ENCODE peak calls at places on chromosomes 6 and 20, in four cellular contexts. S, I, C and U are unnamed samples.

GRCh38 chr6:145887969-145888368 is 73.4 kb upstream of the FBXO30 start:
- DNase-seq in S (peak), I (peak), C (no peak), U (peak)

GRCh38 chr6:11363881-11364576 is 131.6 kb upstream of the NEDD9 start:
- DNase-seq in S (no peak), I (no peak), C (no peak), U (no peak)

GRCh38 chr20:40728470-40728869 is 39.4 kb upstream of the MAFB start:
- DNase-seq in S (no peak), I (no peak), C (no peak), U (no peak)

GRCh38 chr6:87916446-87916845 is 131.2 kb upstream of the SPACA1 start:
- DNase-seq in S (no peak), I (no peak), C (no peak), U (no peak)

GRCh38 chr6:170423814-170424633 is 117.5 kb downstream of the FAM120B start:
- DNase-seq in S (no peak), I (no peak), C (no peak), U (no peak)

GRCh38 chr20:1331801-1332453 is 3.0 kb upstream of the SDCBP2 start:
- DNase-seq in S (no peak), I (no peak), C (no peak), U (no peak)

GRCh38 chr6:99099243-99099642 is 151.5 kb upstream of the FBXL4 start:
- DNase-seq in S (no peak), I (no peak), C (no peak), U (no peak)

GRCh38 chr6:167933290-167933689 is 64.2 kb upstream of the KIF25 start:
- DNase-seq in S (no peak), I (no peak), C (no peak), U (no peak)

GRCh38 chr6:75012018-75012417 is 193.8 kb downstream of the COL12A1 start:
- DNase-seq in S (no peak), I (no peak), C (no peak), U (no peak)

GRCh38 chr6:159899994-159900745 is 9.4 kb downstream of the MAS1 start:
- DNase-seq in S (no peak), I (no peak), C (no peak), U (peak)

GRCh38 chr20:58511364-58511763 is 3.8 kb downstream of the APCDD1L start:
- DNase-seq in S (peak), I (no peak), C (no peak), U (no peak)

GRCh38 chr6:170177383-170178265 is 113.3 kb downstream of the DLL1 start:
- DNase-seq in S (no peak), I (no peak), C (no peak), U (no peak)

GRCh38 chr6:168514216-168514615 is 73.2 kb downstream of the SMOC2 start:
- DNase-seq in S (peak), I (peak), C (no peak), U (no peak)

GRCh38 chr6:124535746-124536145 is 426.5 kb upstream of the RNF217 start:
- DNase-seq in S (no peak), I (no peak), C (peak), U (peak)

GRCh38 chr6:136775081-136775480 is 17.2 kb downstream of the MAP3K5 start:
- DNase-seq in S (no peak), I (no peak), C (no peak), U (no peak)

GRCh38 chr20:5297280-5298004 is 19.3 kb downstream of the PROKR2 start:
- DNase-seq in S (peak), I (no peak), C (no peak), U (no peak)

GRCh38 chr6:155521719-155522118 is 66.1 kb upstream of the NOX3 start:
- DNase-seq in S (no peak), I (no peak), C (no peak), U (no peak)

GRCh38 chr6:134746125-134746524 is 203.8 kb downstream of the ALDH8A1 start:
- DNase-seq in S (no peak), I (no peak), C (no peak), U (no peak)

GRCh38 chr20:38870733-38871559 is 55.3 kb upstream of the FAM83D start:
- DNase-seq in S (peak), I (peak), C (no peak), U (peak)

GRCh38 chr6:78867020-78867369 is 356 bp upstream of the IRAK1BP1 start:
- DNase-seq in S (no peak), I (no peak), C (no peak), U (no peak)

GRCh38 chr6:31821301-31822037 is 6.1 kb upstream of the HSPA1B start:
- DNase-seq in S (peak), I (peak), C (no peak), U (no peak)

GRCh38 chr6:36839819-36840379 is 655 bp upstream of the CPNE5 start:
- DNase-seq in S (peak), I (peak), C (no peak), U (no peak)

GRCh38 chr6:143167224-143167623 is 106.5 kb downstream of the AIG1 start:
- DNase-seq in S (no peak), I (no peak), C (no peak), U (no peak)

DNA sequence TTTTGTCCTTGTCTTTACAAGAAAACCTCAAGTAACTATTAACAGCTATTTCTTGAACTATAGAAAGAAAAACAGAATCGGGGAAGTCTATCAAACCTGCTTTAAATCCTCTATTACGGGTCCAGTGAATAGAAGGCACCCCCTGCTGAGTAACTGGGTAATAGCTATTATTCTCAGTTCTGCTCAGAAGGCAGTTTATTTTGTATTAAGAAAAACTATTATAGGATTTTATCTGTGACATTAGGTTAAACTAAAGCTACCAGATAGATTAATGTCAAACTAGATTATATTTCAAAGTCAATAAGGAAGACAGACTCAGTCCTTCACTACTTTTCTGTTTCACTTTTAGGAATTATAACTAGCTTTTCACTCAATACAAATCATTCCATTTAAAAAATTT is 93.7 kb downstream of the DST start:
- DNase-seq in S (no peak), I (no peak), C (no peak), U (no peak)
- TF ChIP-seq CTCF in S (peak), I (peak), C (peak), U (peak)

GRCh38 chr6:43368517-43369160 is 808 bp downstream of the ZNF318 start:
- DNase-seq in S (peak), I (peak), C (no peak), U (no peak)

GRCh38 chr6:43369174-43370002 is at the start of gene ZNF318:
- DNase-seq in S (peak), I (peak), C (peak), U (peak)

GRCh38 chr6:43373252-43373875 is 3.9 kb upstream of the ZNF318 start:
- DNase-seq in S (no peak), I (no peak), C (no peak), U (no peak)

GRCh38 chr6:43367245-43367984 is 2.0 kb downstream of the ZNF318 start:
- DNase-seq in S (no peak), I (no peak), C (no peak), U (no peak)
- H3K4me3 ChIP-seq in S (peak), I (no peak), C (no peak), U (no peak)

DNA sequence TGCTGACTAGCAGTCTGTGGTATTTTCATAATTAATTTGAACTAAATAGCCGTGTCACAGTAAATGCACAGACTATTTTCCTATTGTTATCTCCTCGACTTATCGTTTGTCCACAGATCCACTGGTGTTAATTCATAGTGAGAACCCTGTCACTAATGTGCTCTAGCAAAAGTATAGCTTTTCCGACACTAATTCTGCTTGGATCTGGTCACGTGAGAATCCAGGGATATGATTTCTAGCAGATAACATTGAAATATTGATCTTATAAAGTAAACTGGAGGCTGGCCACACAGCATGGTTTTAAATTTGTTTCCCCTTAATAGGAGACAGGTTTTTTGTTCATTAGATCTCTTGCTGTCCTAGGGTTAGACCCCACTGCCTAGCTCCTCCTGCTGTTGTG is 340.6 kb upstream of the SASH1 start:
- DNase-seq in S (no peak), I (no peak), C (no peak), U (no peak)
- TF ChIP-seq CTCF in S (no peak), I (no peak), C (no peak), U (no peak)

GRCh38 chr20:62933966-62934365 is 4.0 kb upstream of the GID8 start:
- DNase-seq in S (no peak), I (no peak), C (no peak), U (no peak)

GRCh38 chr20:62937353-62938104 is 418 bp upstream of the GID8 start:
- DNase-seq in S (peak), I (peak), C (peak), U (no peak)

GRCh38 chr20:62936996-62937352 is 973 bp upstream of the GID8 start:
- DNase-seq in S (peak), I (no peak), C (no peak), U (no peak)

GRCh38 chr20:62935204-62935967 is 2.6 kb upstream of the GID8 start:
- DNase-seq in S (no peak), I (no peak), C (no peak), U (no peak)

GRCh38 chr20:62935968-62936585 is 1.9 kb upstream of the GID8 start:
- DNase-seq in S (no peak), I (no peak), C (no peak), U (no peak)
- H3K4me3 ChIP-seq in S (peak), I (peak), C (peak), U (peak)